ENCODE peak calls at places on chromosomes 13 and 19, in six cellular contexts. J is kidney, Z is cardiac muscle cell, H is pancreas, C is neural progenitor cell, B is fibroblast of lung. K is an unnamed sample. For H3K4me1, the result is how much of the 10 kb centered on the place peaks cover.

GRCh38 chr13:94309997-94310842 is 169.3 kb downstream of the DCT start:
- DNase-seq in J (no peak), Z (no peak), H (no peak), C (no peak), B (peak), K (no peak)

GRCh38 chr13:110875243-110875642 is 39.6 kb downstream of the ANKRD10 start:
- DNase-seq in J (no peak), Z (no peak), H (no peak), C (no peak), B (no peak), K (no peak)

GRCh38 chr19:11405846-11406643 is 13.1 kb downstream of the RGL3 start:
- DNase-seq in J (peak), Z (no peak), H (no peak), C (peak), B (no peak), K (peak)

GRCh38 chr13:114077938-114078335 is 54.5 kb downstream of the RASA3 start:
- DNase-seq in J (peak), Z (no peak), H (no peak), C (peak), B (peak), K (no peak)

GRCh38 chr19:4897146-4897545 is 5.5 kb downstream of the ARRDC5 start:
- DNase-seq in J (no peak), Z (no peak), H (no peak), C (no peak), B (no peak), K (no peak)

GRCh38 chr13:33322474-33322827 is 36.9 kb upstream of the STARD13 start:
- DNase-seq in J (no peak), Z (no peak), H (no peak), C (no peak), B (peak), K (no peak)

GRCh38 chr13:79775830-79776229 is 294.9 kb downstream of the NDFIP2 start:
- DNase-seq in J (no peak), Z (peak), H (peak), C (peak), B (peak), K (no peak)

GRCh38 chr13:110338441-110339101 is 31.5 kb downstream of the COL4A2 start:
- DNase-seq in J (no peak), Z (peak), H (no peak), C (peak), B (peak), K (no peak)

GRCh38 chr13:80486407-80486806 is 145.5 kb upstream of the SPRY2 start:
- DNase-seq in J (no peak), Z (no peak), H (no peak), C (no peak), B (no peak), K (no peak)

GRCh38 chr19:1324792-1325567 is 39.3 kb downstream of the EFNA2 start:
- DNase-seq in J (no peak), Z (peak), H (peak), C (no peak), B (peak), K (no peak)

GRCh38 chr19:55213547-55213946 is 4.2 kb upstream of the PTPRH start:
- DNase-seq in J (no peak), Z (no peak), H (no peak), C (no peak), B (no peak), K (no peak)

GRCh38 chr19:55210120-55210493 is 806 bp upstream of the PTPRH start:
- DNase-seq in J (peak), Z (no peak), H (peak), C (no peak), B (peak), K (no peak)

GRCh38 chr19:55209430-55210119 is at the start of gene PTPRH:
- DNase-seq in J (peak), Z (no peak), H (peak), C (no peak), B (no peak), K (no peak)

GRCh38 chr19:55208880-55209429 is 346 bp downstream of the PTPRH start:
- DNase-seq in J (peak), Z (no peak), H (no peak), C (no peak), B (no peak), K (no peak)

GRCh38 chr19:55212447-55212846 is 3.1 kb upstream of the PTPRH start:
- DNase-seq in J (no peak), Z (no peak), H (no peak), C (no peak), B (no peak), K (no peak)
- TF ChIP-seq CTCF in J (no peak), Z (peak), H (no peak), C (peak), B (peak), K (peak)

GRCh38 chr19:7578127-7578526 is 17.5 kb upstream of the CAMSAP3 start:
- DNase-seq in J (no peak), Z (no peak), H (no peak), C (no peak), B (no peak), K (no peak)
- H3K4me1 ChIP-seq in J (under half), Z (under half), H (under half), C (under half), B (under half), K (under half)

DNA sequence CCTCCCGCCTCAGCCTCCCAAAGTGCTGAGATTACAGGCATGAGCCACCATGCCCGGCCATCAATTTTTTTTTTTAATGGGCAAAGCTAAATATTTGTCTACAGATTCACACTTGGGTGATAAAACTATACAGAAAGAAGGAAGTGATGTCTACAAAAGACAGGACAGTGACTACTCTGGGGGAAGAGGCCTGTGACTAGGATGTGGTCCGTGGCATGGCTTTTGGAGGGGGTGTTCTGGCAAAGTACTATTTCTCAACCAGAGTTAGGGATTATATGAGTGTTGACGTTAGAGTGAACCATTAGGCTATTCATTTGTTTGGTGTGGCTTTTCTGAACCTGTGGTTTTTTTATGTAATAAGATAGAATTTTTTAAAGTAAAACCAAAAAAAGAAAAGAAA is 42.7 kb downstream of the INSR start:
- DNase-seq in J (no peak), Z (no peak), H (no peak), C (no peak), B (no peak), K (no peak)
- TF ChIP-seq CTCF in J (no peak), Z (no peak), H (no peak), C (no peak), B (no peak), K (no peak)

DNA sequence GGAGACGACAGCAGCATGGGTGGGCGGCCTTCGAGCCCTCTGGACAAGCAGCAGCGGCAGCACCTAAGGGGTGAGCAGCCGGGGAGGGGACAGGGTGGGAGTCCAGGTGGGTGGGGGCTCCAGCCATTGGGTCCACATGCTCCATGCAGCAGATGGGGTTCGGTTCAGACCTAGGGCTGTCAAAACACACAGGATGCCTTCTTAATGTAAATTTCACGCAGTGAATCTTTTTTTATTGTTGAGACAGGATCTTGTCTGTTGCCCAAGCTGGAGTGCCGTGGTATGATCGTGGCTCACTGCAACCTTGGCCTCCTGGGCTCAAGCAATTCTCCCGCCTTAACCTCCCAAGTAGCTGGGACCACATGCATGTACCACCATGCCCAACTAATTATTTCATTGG is 15.9 kb downstream of the PGLS start:
- DNase-seq in J (no peak), Z (no peak), H (no peak), C (no peak), B (no peak), K (no peak)
- H3K4me1 ChIP-seq in J (under half), Z (under half), H (under half), C (under half), B (under half), K (half or more)

GRCh38 chr19:42942187-42942789 is 5.3 kb upstream of the PSG7 start:
- DNase-seq in J (no peak), Z (no peak), H (no peak), C (no peak), B (no peak), K (no peak)
- TF ChIP-seq CTCF in J (no peak), Z (peak), H (no peak), C (no peak), B (peak), K (no peak)

GRCh38 chr19:17953316-17953801 is 13.5 kb upstream of the KCNN1 start:
- DNase-seq in J (no peak), Z (no peak), H (no peak), C (no peak), B (no peak), K (no peak)
- H3K4me1 ChIP-seq in J (under half), Z (under half), H (under half), C (under half), B (under half), K (half or more)

GRCh38 chr19:38618590-38619360 is at the start of gene EIF3K:
- DNase-seq in J (peak), Z (peak), H (peak), C (peak), B (peak), K (peak)
- TF ChIP-seq CTCF in J (peak), Z (no peak), H (no peak), C (no peak), B (no peak), K (no peak)